ENCODE peak calls at places on chromosome 18, in five cellular contexts. Q is lower leg skin, J is HL-60, P is left lung, U is fibroblast of the aortic adventitia. G is an unnamed sample.

GRCh38 chr18:8990276-8991031 is 112.0 kb upstream of the NDUFV2 start:
- DNase-seq in Q (no peak), J (no peak), P (no peak), U (peak; percentile 20), G (no peak)

GRCh38 chr18:45567123-45567522 is 48.2 kb upstream of the SLC14A2 start:
- DNase-seq in Q (no peak), J (no peak), P (no peak), U (peak; percentile 78), G (no peak)

GRCh38 chr18:50638623-50639398 is 78.9 kb downstream of the MAPK4 start:
- DNase-seq in Q (no peak), J (no peak), P (no peak), U (no peak), G (no peak)

GRCh38 chr18:37309059-37309458 is 256.5 kb downstream of the CELF4 start:
- DNase-seq in Q (no peak), J (no peak), P (no peak), U (no peak), G (no peak)

GRCh38 chr18:12703714-12704113 is 872 bp downstream of the PSMG2 start:
- DNase-seq in Q (no peak), J (no peak), P (no peak), U (peak; percentile 27), G (no peak)

GRCh38 chr18:55402731-55403405 is 185.1 kb downstream of the TCF4 start:
- DNase-seq in Q (no peak), J (no peak), P (no peak), U (peak; percentile 62), G (no peak)

GRCh38 chr18:35688757-35689156 is 107.2 kb downstream of the GALNT1 start:
- DNase-seq in Q (no peak), J (no peak), P (no peak), U (no peak), G (no peak)

GRCh38 chr18:46720092-46720491 is 36.8 kb downstream of the ST8SIA5 start:
- DNase-seq in Q (no peak), J (no peak), P (no peak), U (no peak), G (no peak)

GRCh38 chr18:8657873-8658521 is 47.4 kb upstream of the MTCL1 start:
- DNase-seq in Q (no peak), J (no peak), P (no peak), U (peak; percentile 37), G (no peak)

GRCh38 chr18:48975221-48975816 is 24.6 kb upstream of the SMAD7 start:
- DNase-seq in Q (no peak), J (no peak), P (no peak), U (no peak), G (no peak)

GRCh38 chr18:48975817-48976649 is 25.3 kb upstream of the SMAD7 start:
- DNase-seq in Q (no peak), J (peak; percentile 62), P (peak; percentile 91), U (peak; percentile 46), G (peak; percentile 44)

GRCh38 chr18:48973731-48974130 is 23.0 kb upstream of the SMAD7 start:
- DNase-seq in Q (no peak), J (no peak), P (no peak), U (no peak), G (no peak)

GRCh38 chr18:48977914-48978313 is 27.1 kb upstream of the SMAD7 start:
- DNase-seq in Q (no peak), J (no peak), P (no peak), U (no peak), G (no peak)

GRCh38 chr18:48974304-48975220 is 23.8 kb upstream of the SMAD7 start:
- DNase-seq in Q (no peak), J (no peak), P (no peak), U (no peak), G (no peak)
- TF ChIP-seq CTCF in Q (no peak), J (no peak), P (no peak), U (no peak), G (no peak)

DNA sequence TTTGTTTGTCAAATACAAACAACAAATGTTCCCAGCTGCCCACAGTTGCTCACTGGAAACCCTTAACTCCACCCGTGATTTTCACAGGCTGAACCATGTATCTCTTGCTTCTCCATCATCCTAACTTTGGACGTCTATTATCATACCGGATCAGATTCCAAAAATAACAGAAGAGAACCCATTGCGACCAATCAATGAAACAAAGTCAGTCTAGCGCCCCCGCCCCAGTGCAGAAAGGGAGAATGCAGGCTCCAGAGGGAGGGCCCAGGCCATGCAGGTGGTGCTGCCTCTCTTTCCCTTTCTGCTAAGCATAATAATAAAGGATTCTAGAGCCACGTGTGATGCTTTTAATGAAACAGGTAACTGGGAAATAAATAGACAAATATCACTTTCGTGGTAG is 24.1 kb downstream of the COLEC12 start:
- DNase-seq in Q (no peak), J (no peak), P (no peak), U (no peak), G (no peak)
- TF ChIP-seq CTCF in Q (no peak), J (no peak), P (no peak), U (peak; percentile 21), G (no peak)

GRCh38 chr18:58351776-58352175 is 277.1 kb downstream of the ALPK2 start:
- DNase-seq in Q (no peak), J (no peak), P (no peak), U (no peak), G (no peak)

GRCh38 chr18:58354051-58354450 is 274.8 kb downstream of the ALPK2 start:
- DNase-seq in Q (no peak), J (no peak), P (no peak), U (no peak), G (no peak)

GRCh38 chr18:58354791-58355190 is 274.1 kb downstream of the ALPK2 start:
- DNase-seq in Q (no peak), J (no peak), P (no peak), U (no peak), G (no peak)

GRCh38 chr18:58355243-58355642 is 273.6 kb downstream of the ALPK2 start:
- DNase-seq in Q (no peak), J (no peak), P (no peak), U (no peak), G (no peak)

DNA sequence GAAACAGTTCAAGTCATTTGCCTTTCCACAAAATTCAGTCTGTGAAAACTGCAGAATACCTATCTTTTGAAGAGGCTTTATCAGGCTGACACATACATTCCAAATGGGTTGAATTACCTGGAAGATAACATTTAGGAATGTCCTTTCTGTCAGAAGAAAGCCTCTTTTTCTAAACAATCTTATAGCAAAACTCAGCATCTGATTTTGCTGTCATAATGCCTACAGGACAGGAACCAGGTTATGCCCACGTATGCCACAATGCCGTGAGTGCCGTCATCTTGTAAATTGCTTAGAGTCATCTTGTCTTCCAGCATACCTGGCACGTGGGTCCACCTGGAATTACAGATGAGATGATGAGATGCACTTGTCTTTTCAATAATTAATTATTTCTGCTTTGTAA is 275.3 kb downstream of the ALPK2 start:
- DNase-seq in Q (no peak), J (no peak), P (no peak), U (no peak), G (no peak)
- TF ChIP-seq CTCF in Q (no peak), J (no peak), P (no peak), U (no peak), G (no peak)

GRCh38 chr18:32893915-32894314 is 121.1 kb upstream of the KLHL14 start:
- DNase-seq in Q (no peak), J (no peak), P (no peak), U (no peak), G (no peak)
- TF ChIP-seq CTCF in Q (no peak), J (peak; percentile 46), P (no peak), U (peak; percentile 46), G (no peak)

GRCh38 chr18:23373564-23373963 is 79.5 kb upstream of the RIOK3 start:
- DNase-seq in Q (no peak), J (no peak), P (no peak), U (no peak), G (no peak)
- TF ChIP-seq CTCF in Q (no peak), J (no peak), P (no peak), U (no peak), G (no peak)

GRCh38 chr18:76491801-76492668 is 3.0 kb downstream of the ZNF516 start:
- DNase-seq in Q (no peak), J (no peak), P (peak; percentile 85), U (peak; percentile 37), G (peak; percentile 30)
- TF ChIP-seq CTCF in Q (no peak), J (no peak), P (no peak), U (no peak), G (no peak)

DNA sequence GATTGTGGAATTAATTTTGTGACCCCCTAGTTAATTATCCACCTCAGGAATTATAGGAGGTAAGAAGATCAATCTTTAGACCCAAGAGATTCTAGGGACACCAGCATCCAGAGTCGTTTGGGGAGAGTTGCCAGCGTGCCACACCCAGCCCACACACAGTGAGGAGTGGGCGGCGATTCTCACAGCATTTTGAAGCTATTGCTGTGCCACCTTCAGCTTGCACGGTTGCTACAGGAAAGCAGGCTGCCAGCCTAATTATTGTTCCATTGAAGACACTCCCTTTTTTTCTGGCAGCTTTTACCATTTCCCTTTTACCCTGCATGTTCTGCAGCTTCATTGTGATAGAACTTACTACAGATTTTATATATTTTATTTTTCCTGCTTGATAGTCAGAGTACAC is 13.1 kb upstream of the MYL12A start:
- DNase-seq in Q (no peak), J (no peak), P (no peak), U (no peak), G (no peak)
- TF ChIP-seq CTCF in Q (no peak), J (no peak), P (no peak), U (no peak), G (no peak)

DNA sequence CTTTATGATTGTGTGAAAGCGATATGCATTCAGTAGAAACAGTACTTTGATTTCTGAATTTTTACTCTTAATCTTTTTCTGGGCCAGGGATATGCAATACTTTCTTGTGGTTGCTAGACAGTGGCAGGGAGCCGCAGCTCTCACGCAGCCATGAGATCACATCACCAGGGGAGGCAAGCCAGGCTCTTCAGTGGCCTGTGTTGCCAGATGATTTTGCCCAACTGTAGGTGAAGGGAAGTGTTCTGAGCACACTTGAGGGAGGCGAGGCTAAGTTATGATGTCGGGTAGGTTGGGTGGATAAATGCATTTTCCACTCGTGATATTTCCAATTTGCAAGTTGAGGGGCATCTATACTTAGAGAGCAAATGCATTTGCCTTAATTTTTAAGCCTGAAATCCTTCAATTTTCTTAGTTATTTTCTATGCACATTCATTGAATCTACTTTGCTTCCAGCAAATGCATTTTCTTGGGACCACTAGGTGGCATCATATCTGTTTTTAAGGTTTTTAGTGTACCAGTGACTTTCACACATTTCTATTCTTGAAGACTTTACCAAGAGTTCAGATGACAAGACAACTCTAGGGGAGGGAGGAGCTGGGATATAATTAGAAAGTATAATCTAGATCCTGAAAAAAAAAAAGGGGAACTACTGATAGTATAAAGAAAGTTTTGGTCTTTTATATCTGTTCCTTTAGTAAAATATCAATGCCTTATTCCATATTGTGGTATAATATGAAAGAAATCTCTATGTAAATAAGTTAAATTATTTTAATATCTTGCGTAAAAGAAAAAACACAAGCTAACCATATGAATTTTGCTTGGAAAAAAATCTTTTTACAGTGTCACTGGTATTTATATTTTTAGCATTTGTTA is 643.3 kb downstream of the SOCS6 start:
- DNase-seq in Q (no peak), J (no peak), P (no peak), U (peak; percentile 79), G (no peak)
- TF ChIP-seq CTCF in Q (no peak), J (peak; percentile 51), P (peak; percentile 24), U (peak; percentile 69), G (no peak)